ENCODE peak calls at places on chromosomes 7 and 10, in six cellular contexts. I is A549, A is PC-9, N is esophagus squamous epithelium, S is left ventricle myocardium inferior, Z is heart left ventricle. F is an unnamed sample.

GRCh38 chr7:150631866-150632864 is at the start of gene GIMAP6:
- DNase-seq in Z (peak; percentile 55), A (no peak), I (no peak), S (no peak), N (no peak), F (peak; percentile 74)

GRCh38 chr7:55016746-55017090 is 2.1 kb upstream of the EGFR start:
- DNase-seq in Z (no peak), I (no peak), S (no peak), A (no peak), N (no peak), F (no peak)

GRCh38 chr7:142441074-142441403 is 183.2 kb upstream of the PRSS58 start:
- DNase-seq in I (no peak), A (peak; percentile 55), S (no peak), Z (no peak), N (no peak), F (peak; percentile 58)

GRCh38 chr7:118496138-118496644 is 271.7 kb downstream of the ANKRD7 start:
- DNase-seq in N (no peak), A (no peak), I (no peak), Z (no peak), S (no peak), F (no peak)

GRCh38 chr7:120043250-120043649 is 229.7 kb upstream of the KCND2 start:
- DNase-seq in Z (no peak), N (no peak), S (no peak), I (no peak), A (no peak), F (no peak)

GRCh38 chr10:132703305-132704007 is 82.5 kb downstream of the NKX6-2 start:
- DNase-seq in I (no peak), N (no peak), A (no peak), Z (no peak), S (peak; percentile 0), F (no peak)

GRCh38 chr7:105759670-105760548 is 116.5 kb downstream of the ATXN7L1 start:
- DNase-seq in N (no peak), S (no peak), Z (peak; percentile 41), A (peak; percentile 57), I (peak; percentile 71), F (no peak)

GRCh38 chr10:71255817-71256660 is 43.7 kb downstream of the UNC5B start:
- DNase-seq in A (peak; percentile 86), N (no peak), I (no peak), Z (peak; percentile 67), S (peak; percentile 70), F (no peak)

GRCh38 chr10:100829103-100829870 is 83.5 kb upstream of the SLF2 start:
- DNase-seq in Z (no peak), S (no peak), I (no peak), N (no peak), A (no peak), F (no peak)

GRCh38 chr10:34102237-34102673 is 712.8 kb downstream of the PARD3 start:
- DNase-seq in S (peak; percentile 74), N (no peak), A (no peak), Z (peak; percentile 80), I (no peak), F (no peak)

GRCh38 chr10:128063736-128064614 is 62.2 kb downstream of the MKI67 start:
- DNase-seq in Z (peak; percentile 18), I (no peak), A (no peak), N (no peak), S (no peak), F (peak; percentile 83)

DNA sequence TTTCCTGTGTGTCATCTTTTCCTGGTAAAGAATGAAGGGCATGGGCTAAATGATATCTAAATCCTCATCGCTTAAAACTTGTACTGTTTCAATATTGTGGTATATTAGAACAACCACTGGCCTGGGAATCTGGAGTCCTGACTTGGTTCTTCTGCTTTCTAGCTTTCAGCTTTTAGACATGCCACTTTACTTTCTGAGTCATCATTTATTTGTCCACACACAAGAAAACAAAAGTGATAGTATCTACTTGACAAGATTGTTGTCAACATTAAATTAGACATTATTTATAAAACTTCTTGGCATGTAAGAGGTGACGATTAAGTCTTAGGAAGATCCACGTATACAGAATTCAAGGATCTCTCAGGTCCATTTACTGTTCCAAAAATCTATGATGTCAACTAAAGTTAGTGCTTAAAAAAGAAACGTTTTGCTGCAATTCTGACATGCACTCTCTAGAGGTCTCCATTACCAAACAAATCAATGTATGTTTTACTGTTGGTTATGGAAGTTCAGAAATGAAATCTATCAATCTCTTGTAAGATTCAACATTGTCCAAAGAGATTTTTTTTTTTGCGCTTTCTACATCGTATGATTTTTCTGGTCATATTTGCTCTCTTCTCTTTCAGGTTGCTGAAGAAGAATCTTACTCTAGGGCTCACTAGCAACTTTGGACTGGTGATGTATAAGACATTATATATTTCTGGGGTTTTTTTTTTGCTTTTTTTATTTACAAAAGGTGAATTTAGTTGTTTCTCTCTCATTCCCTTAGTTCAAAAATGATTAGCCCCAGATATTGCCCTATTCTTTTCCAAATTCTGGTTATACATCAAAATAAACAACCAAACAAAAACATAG is 53.6 kb upstream of the DYNC1I1 start:
- DNase-seq in Z (no peak), A (no peak), S (no peak), I (peak; percentile 30), N (no peak), F (no peak)
- TF ChIP-seq CTCF in Z (no peak), A (peak; percentile 58), S (peak; percentile 52), I (peak; percentile 65), N (no peak), F (peak; percentile 51)

DNA sequence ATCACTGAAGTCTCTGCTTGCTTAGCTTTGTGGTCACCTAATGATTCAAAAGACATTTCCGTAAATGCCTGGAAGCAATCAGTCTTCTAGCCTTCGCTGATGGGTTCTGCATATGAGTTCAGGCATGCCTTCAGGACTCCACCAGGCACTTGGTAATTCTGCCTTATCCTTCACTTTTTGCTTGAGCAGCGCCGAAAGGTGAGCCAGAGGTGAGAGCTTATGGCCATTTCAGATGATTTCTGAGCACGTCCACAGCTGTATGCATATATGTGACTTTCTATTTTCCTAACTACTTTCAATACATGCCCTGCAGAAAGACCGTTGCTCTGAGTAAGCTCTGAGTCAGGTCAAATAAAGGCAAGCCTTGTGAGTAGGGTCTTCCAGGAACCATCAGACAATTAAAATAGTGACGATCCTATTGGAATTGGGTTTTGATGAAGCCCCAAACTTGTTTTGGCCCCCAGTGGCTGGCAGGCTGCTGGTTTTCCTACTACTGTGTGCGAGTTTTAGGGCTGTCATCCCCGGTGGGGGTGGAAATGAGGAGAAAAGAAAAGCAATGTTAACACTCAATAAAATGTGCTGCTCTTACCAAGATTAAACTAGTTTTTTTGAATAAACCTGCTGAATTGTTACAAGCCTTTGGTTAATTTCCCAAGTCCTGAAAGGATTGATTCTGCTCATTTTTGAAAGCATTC is 154.4 kb upstream of the AKR1E2 start:
- DNase-seq in N (no peak), A (no peak), S (no peak), Z (no peak), I (peak; percentile 64), F (no peak)
- H3K4me3 ChIP-seq in N (no peak overlapping the region), A (no peak overlapping the region), S (peak overlapping the region; percentile 38), Z (peak overlapping the region; percentile 7), I (peak overlapping the region; percentile 20), F (no peak overlapping the region)

GRCh38 chr10:103696094-103696410 is 159.3 kb downstream of the SH3PXD2A start:
- DNase-seq in I (no peak), S (no peak), N (no peak), Z (no peak), A (no peak), F (no peak)
- H3K4me1 ChIP-seq in I (peaks cover 61% of the 10 kb centered on the region), S (peaks cover 50% of the 10 kb centered on the region), N (peaks cover 27% of the 10 kb centered on the region), Z (no peaks in the 10 kb centered on the region), A (peaks cover 28% of the 10 kb centered on the region), F (no peaks in the 10 kb centered on the region)

DNA sequence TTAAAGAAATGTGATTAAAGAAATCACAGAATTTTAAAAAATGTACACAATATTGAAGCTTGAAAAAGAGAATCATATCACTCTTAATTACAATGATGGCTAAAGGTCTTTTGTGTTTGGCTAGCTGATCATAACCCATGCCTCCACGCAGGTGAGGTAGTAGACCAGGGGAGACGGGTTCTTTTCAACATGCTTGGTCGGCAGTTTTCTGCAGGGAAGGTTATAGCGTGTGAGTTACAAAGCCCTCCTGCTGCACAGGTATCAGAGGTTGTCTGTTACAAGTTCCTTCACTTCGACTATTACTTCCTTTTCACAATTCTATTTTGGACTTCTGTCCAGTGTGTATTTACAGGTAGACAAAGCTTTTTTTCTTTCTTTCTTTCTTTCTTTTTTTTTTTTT is 127.1 kb upstream of the PRPS1L1 start:
- DNase-seq in I (no peak), S (no peak), Z (no peak), N (no peak), A (no peak), F (no peak)
- TF ChIP-seq CTCF in I (no peak), S (no peak), Z (no peak), N (no peak), A (no peak), F (no peak)

GRCh38 chr10:6274504-6274903 is 71.8 kb downstream of the PFKFB3 start:
- DNase-seq in S (no peak), N (no peak), Z (no peak), I (no peak), A (no peak), F (no peak)

GRCh38 chr10:6274040-6274439 is 71.3 kb downstream of the PFKFB3 start:
- DNase-seq in Z (no peak), N (no peak), A (no peak), I (no peak), S (no peak), F (no peak)

GRCh38 chr10:6272126-6272525 is 69.4 kb downstream of the PFKFB3 start:
- DNase-seq in S (no peak), A (no peak), Z (no peak), I (no peak), N (no peak), F (no peak)

GRCh38 chr10:6273351-6273750 is 70.6 kb downstream of the PFKFB3 start:
- DNase-seq in A (no peak), N (no peak), I (no peak), S (no peak), Z (no peak), F (no peak)

GRCh38 chr10:6275022-6275997 is 72.6 kb downstream of the PFKFB3 start:
- DNase-seq in N (peak; percentile 82), S (peak; percentile 86), A (peak; percentile 94), Z (peak; percentile 86), I (peak; percentile 99), F (no peak)
- H3K4me3 ChIP-seq in N (no peak overlapping the region), S (peak overlapping the region; percentile 52), A (peak overlapping the region; percentile 54), Z (peak overlapping the region; percentile 45), I (peak overlapping the region; percentile 35), F (no peak overlapping the region)

GRCh38 chr10:59959619-59960018 is 53.3 kb upstream of the CCDC6 start:
- DNase-seq in I (no peak), N (no peak), Z (no peak), A (no peak), S (no peak), F (no peak)

GRCh38 chr10:59954296-59954695 is 47.9 kb upstream of the CCDC6 start:
- DNase-seq in S (no peak), N (no peak), I (no peak), A (no peak), Z (no peak), F (no peak)

GRCh38 chr10:59958882-59959281 is 52.5 kb upstream of the CCDC6 start:
- DNase-seq in S (no peak), I (no peak), N (no peak), A (no peak), Z (no peak), F (no peak)

GRCh38 chr10:59960751-59961150 is 54.4 kb upstream of the CCDC6 start:
- DNase-seq in N (no peak), S (no peak), A (no peak), I (no peak), Z (no peak), F (no peak)

DNA sequence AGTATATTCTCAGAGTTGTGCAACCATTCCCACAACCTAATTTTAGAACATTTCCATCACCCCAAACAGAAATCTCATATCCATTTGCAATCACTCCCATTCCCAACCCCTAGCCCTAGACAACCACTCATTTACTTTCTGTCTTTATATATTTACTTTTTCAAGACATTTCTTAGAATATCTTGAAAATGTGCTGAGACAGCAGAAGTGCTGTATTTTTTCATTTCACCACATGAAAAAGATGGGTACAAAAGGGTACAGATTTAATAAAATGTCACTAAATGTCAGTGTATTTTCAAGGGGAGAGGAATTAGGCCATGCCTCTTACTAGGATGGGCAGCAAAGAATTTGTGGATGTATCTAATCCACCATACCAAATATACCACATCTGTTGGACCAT is 51.6 kb upstream of the CCDC6 start:
- DNase-seq in N (no peak), Z (no peak), A (no peak), S (no peak), I (no peak), F (no peak)
- H3K4me1 ChIP-seq in N (no peaks in the 10 kb centered on the region), Z (no peaks in the 10 kb centered on the region), A (peaks cover 22% of the 10 kb centered on the region), S (no peaks in the 10 kb centered on the region), I (no peaks in the 10 kb centered on the region), F (no peaks in the 10 kb centered on the region)

F was measured in DND-41.